ENCODE peak calls at places on chromosomes 7 and 10, in six cellular contexts. L is HCT116, W is Panc1, J is H1, D is GM23338, U is upper lobe of left lung. T is an unnamed sample.

GRCh38 chr7:66267249-66267648 is 62.1 kb downstream of the TPST1 start:
- DNase-seq in L (no peak), W (no peak), J (no peak), D (no peak), U (no peak), T (no peak)

GRCh38 chr10:20596065-20596760 is 300.9 kb downstream of the NEBL start:
- DNase-seq in L (no peak), W (no peak), J (no peak), D (no peak), U (no peak), T (no peak)

GRCh38 chr7:28685291-28685659 is 272.9 kb downstream of the TRIL start:
- DNase-seq in L (no peak), W (no peak), J (no peak), D (no peak), U (peak; percentile 63), T (no peak)

GRCh38 chr10:133287832-133288500 is 11.3 kb upstream of the ADAM8 start:
- DNase-seq in L (no peak), W (no peak), J (no peak), D (no peak), U (no peak), T (no peak)

GRCh38 chr10:93245772-93246171 is 172.1 kb downstream of the CYP26A1 start:
- DNase-seq in L (no peak), W (no peak), J (no peak), D (no peak), U (no peak), T (no peak)

GRCh38 chr10:76338187-76338586 is 906.8 kb downstream of the LRMDA start:
- DNase-seq in L (no peak), W (no peak), J (no peak), D (no peak), U (no peak), T (no peak)

GRCh38 chr10:97888641-97889262 is 39.1 kb downstream of the GOLGA7B start:
- DNase-seq in L (peak; percentile 58), W (no peak), J (no peak), D (peak; percentile 56), U (peak; percentile 86), T (peak; percentile 67)

GRCh38 chr7:110771717-110772116 is 319.2 kb upstream of the LRRN3 start:
- DNase-seq in L (no peak), W (no peak), J (no peak), D (no peak), U (no peak), T (no peak)

GRCh38 chr10:98267069-98267893 is 713 bp downstream of the LOXL4 start:
- DNase-seq in L (no peak), W (no peak), J (no peak), D (no peak), U (no peak), T (no peak)

GRCh38 chr10:129942936-129943724 is 20.9 kb downstream of the EBF3 start:
- DNase-seq in L (no peak), W (no peak), J (no peak), D (no peak), U (no peak), T (peak; percentile 23)

GRCh38 chr10:27611209-27611608 is 107.1 kb downstream of the RAB18 start:
- DNase-seq in L (no peak), W (no peak), J (no peak), D (no peak), U (no peak), T (no peak)

GRCh38 chr7:156491435-156491834 is 149.1 kb upstream of the RNF32 start:
- DNase-seq in L (no peak), W (no peak), J (no peak), D (no peak), U (no peak), T (no peak)

GRCh38 chr10:7260912-7261700 is 149.7 kb downstream of the SFMBT2 start:
- DNase-seq in L (no peak), W (no peak), J (no peak), D (no peak), U (no peak), T (no peak)

GRCh38 chr10:132527338-132528063 is 10.1 kb upstream of the INPP5A start:
- DNase-seq in L (no peak), W (no peak), J (no peak), D (no peak), U (peak; percentile 18), T (no peak)

GRCh38 chr10:45419673-45420020 is 45.6 kb downstream of the ALOX5 start:
- DNase-seq in L (no peak), W (no peak), J (no peak), D (no peak), U (no peak), T (no peak)

GRCh38 chr7:40922316-40922670 is 780.6 kb downstream of the INHBA start:
- DNase-seq in L (no peak), W (no peak), J (no peak), D (no peak), U (no peak), T (no peak)

GRCh38 chr7:36312064-36312914 is 77.4 kb upstream of the ANLN start:
- DNase-seq in L (no peak), W (no peak), J (peak; percentile 65), D (peak; percentile 83), U (peak; percentile 69), T (peak; percentile 90)

GRCh38 chr7:44894881-44895600 is 9.7 kb upstream of the PURB start:
- DNase-seq in L (no peak), W (no peak), J (no peak), D (no peak), U (no peak), T (no peak)

GRCh38 chr10:6729071-6729773 is 149.1 kb upstream of the PRKCQ start:
- DNase-seq in L (no peak), W (no peak), J (no peak), D (no peak), U (no peak), T (no peak)

GRCh38 chr7:101567231-101567630 is 61.9 kb downstream of the MYL10 start:
- DNase-seq in L (no peak), W (no peak), J (no peak), D (peak; percentile 64), U (peak; percentile 7), T (no peak)

GRCh38 chr10:93124580-93125318 is 51.1 kb downstream of the CYP26A1 start:
- DNase-seq in L (no peak), W (no peak), J (no peak), D (no peak), U (no peak), T (no peak)

GRCh38 chr10:77582710-77583115 is 54.9 kb downstream of the KCNMA1 start:
- DNase-seq in L (no peak), W (peak; percentile 88), J (no peak), D (no peak), U (peak; percentile 31), T (peak; percentile 64)

GRCh38 chr7:124246262-124246863 is 213.5 kb upstream of the TMEM229A start:
- DNase-seq in L (no peak), W (no peak), J (no peak), D (peak; percentile 10), U (no peak), T (no peak)

GRCh38 chr7:53638517-53638916 is 603.1 kb downstream of the POM121L12 start:
- DNase-seq in L (no peak), W (no peak), J (no peak), D (no peak), U (no peak), T (no peak)

GRCh38 chr10:71632200-71632820 is 87.3 kb downstream of the C10orf105 start:
- DNase-seq in L (no peak), W (no peak), J (no peak), D (no peak), U (no peak), T (no peak)

GRCh38 chr7:123682690-123683089 is 27.0 kb downstream of the LMOD2 start:
- DNase-seq in L (peak; percentile 23), W (peak; percentile 35), J (no peak), D (peak; percentile 82), U (no peak), T (no peak)

GRCh38 chr10:76868088-76868949 is 769.3 kb downstream of the KCNMA1 start:
- DNase-seq in L (no peak), W (no peak), J (no peak), D (no peak), U (no peak), T (no peak)

GRCh38 chr10:124092270-124093075 is 925 bp downstream of the CHST15 start:
- DNase-seq in L (no peak), W (no peak), J (peak; percentile 82), D (peak; percentile 82), U (peak; percentile 75), T (peak; percentile 59)

GRCh38 chr10:63627376-63627775 is 106.2 kb downstream of the REEP3 start:
- DNase-seq in L (peak; percentile 8), W (no peak), J (no peak), D (no peak), U (no peak), T (no peak)

GRCh38 chr7:43658718-43659548 is 70.4 kb downstream of the COA1 start:
- DNase-seq in L (no peak), W (no peak), J (no peak), D (no peak), U (no peak), T (no peak)

GRCh38 chr10:71968553-71969474 is 4.6 kb downstream of the CHST3 start:
- DNase-seq in L (no peak), W (no peak), J (no peak), D (no peak), U (no peak), T (no peak)

GRCh38 chr10:18606051-18606730 is 45.2 kb downstream of the NSUN6 start:
- DNase-seq in L (no peak), W (no peak), J (no peak), D (no peak), U (no peak), T (no peak)
- H3K36me3 ChIP-seq in L (no peaks in the 10 kb centered on the region), W (no peaks in the 10 kb centered on the region), J (no peaks in the 10 kb centered on the region), D (peaks cover 2% of the 10 kb centered on the region), U (no peaks in the 10 kb centered on the region), T (peaks cover 40% of the 10 kb centered on the region)

GRCh38 chr7:32494946-32495297 is 367 bp upstream of the AVL9 start:
- DNase-seq in L (no peak), W (no peak), J (no peak), D (no peak), U (no peak), T (no peak)
- TF ChIP-seq POLR2AphosphoS5 in L (peak; percentile 97), W (peak; percentile 93), J (peak; percentile 95), D (peak; percentile 86), U (no peak), T (no peak)

GRCh38 chr10:102154466-102155116 is 2.4 kb downstream of the NOLC1 start:
- DNase-seq in L (no peak), W (no peak), J (no peak), D (no peak), U (no peak), T (no peak)
- H3K36me3 ChIP-seq in L (peaks cover 43% of the 10 kb centered on the region), W (peaks cover 42% of the 10 kb centered on the region), J (peaks cover 42% of the 10 kb centered on the region), D (peaks cover 51% of the 10 kb centered on the region), U (peaks cover 34% of the 10 kb centered on the region), T (peaks cover 68% of the 10 kb centered on the region)

DNA sequence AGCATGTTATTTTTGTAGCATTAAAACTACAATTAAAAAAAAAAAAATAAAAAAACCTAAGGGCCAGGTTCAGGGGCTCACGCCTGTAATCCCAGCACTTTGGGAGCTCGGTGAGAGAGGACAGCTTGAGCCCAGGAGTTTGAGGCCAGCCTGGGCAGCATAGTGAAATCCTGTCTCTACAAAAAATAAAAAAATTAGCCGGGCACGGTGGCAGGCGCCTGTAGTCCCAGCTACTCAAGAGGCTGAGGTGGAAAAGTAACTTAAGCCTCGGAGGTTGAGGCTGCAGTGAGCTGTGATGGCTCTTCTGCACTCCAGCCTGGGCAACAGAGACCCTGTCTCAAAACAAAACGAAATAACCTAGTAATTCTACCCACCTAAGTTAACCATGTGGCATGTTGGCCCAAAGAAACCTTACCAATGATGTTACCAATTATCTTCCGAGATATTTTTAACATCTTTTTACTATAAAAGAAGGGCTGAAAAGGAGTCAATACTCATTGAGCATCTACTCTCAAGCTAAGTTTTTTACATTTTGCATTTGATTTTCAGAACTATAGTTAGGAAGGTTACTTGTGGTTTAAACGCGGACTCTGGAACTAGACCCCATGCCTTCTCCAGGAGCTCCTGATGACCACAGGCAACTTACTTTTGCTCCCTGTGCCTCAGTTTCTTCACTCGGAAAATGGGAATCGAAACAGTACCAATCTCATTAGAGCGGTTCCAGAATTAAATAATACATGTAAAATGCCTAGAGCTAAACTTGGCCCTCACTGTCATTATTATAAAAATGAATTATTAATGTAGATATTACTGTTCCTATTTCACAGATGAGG is 1.4 kb downstream of the ITGB1 start:
- DNase-seq in L (no peak), W (no peak), J (no peak), D (no peak), U (no peak), T (no peak)
- TF ChIP-seq POLR2AphosphoS5 in L (no peak), W (no peak), J (no peak), D (no peak), U (no peak), T (no peak)